ENCODE peak calls at places on chromosome 17, in five cellular contexts. P is heart right ventricle, N is epithelial cell of proximal tubule, M is sigmoid colon, H is neural crest cell. D is an unnamed sample.

GRCh38 chr17:2952174-2952845 is 111.1 kb downstream of the OR1D5 start:
- DNase-seq in N (no peak), M (peak), H (no peak), P (no peak), D (no peak)

GRCh38 chr17:6554871-6555330 is 1.5 kb downstream of the PITPNM3 start:
- DNase-seq in H (no peak), P (no peak), N (no peak), M (no peak), D (no peak)

GRCh38 chr17:47693667-47694017 is 319 bp upstream of the TBKBP1 start:
- DNase-seq in M (no peak), H (peak), N (no peak), P (no peak), D (no peak)

GRCh38 chr17:18166894-18167293 is 16.7 kb upstream of the ALKBH5 start:
- DNase-seq in M (no peak), P (no peak), N (no peak), H (no peak), D (no peak)

GRCh38 chr17:59154335-59154720 is 658 bp downstream of the SKA2 start:
- DNase-seq in P (peak), N (no peak), H (peak), M (peak), D (peak)

GRCh38 chr17:79188048-79188447 is 113.4 kb downstream of the ENGASE start:
- DNase-seq in P (no peak), H (peak), M (no peak), N (no peak), D (no peak)

GRCh38 chr17:79622776-79623175 is 11.9 kb upstream of the RBFOX3 start:
- DNase-seq in M (peak), N (no peak), P (peak), H (no peak), D (no peak)

GRCh38 chr17:39231587-39232551 is 6.1 kb upstream of the STAC2 start:
- DNase-seq in N (no peak), M (peak), P (peak), H (peak), D (no peak)

GRCh38 chr17:39014044-39014794 is 47.0 kb upstream of the FBXO47 start:
- DNase-seq in P (no peak), H (no peak), N (no peak), M (no peak), D (no peak)

GRCh38 chr17:46777943-46778915 is 40.3 kb downstream of the WNT3 start:
- DNase-seq in H (no peak), N (no peak), P (no peak), M (no peak), D (no peak)

GRCh38 chr17:75976175-75976848 is 2.7 kb downstream of the ACOX1 start:
- DNase-seq in H (no peak), P (no peak), N (no peak), M (no peak), D (no peak)

GRCh38 chr17:76088868-76089576 is 10.0 kb downstream of the ZACN start:
- DNase-seq in M (peak), P (no peak), H (no peak), N (no peak), D (no peak)

GRCh38 chr17:30554839-30555751 is 77.9 kb downstream of the GOSR1 start:
- DNase-seq in M (no peak), N (no peak), H (no peak), P (no peak), D (no peak)

GRCh38 chr17:73646409-73647305 is 2.4 kb upstream of the SDK2 start:
- DNase-seq in P (no peak), M (no peak), N (no peak), H (peak), D (no peak)

GRCh38 chr17:49390548-49391324 is 23.9 kb downstream of the PHB1 start:
- DNase-seq in M (no peak), H (no peak), N (no peak), P (no peak), D (peak)

GRCh38 chr17:68860941-68861340 is 94.3 kb downstream of the ABCA8 start:
- DNase-seq in P (no peak), H (no peak), N (no peak), M (no peak), D (no peak)

GRCh38 chr17:69434164-69434579 is 19.7 kb downstream of the MAP2K6 start:
- DNase-seq in M (no peak), N (peak), P (peak), H (no peak), D (no peak)

GRCh38 chr17:75531724-75532090 is 6.2 kb downstream of the LLGL2 start:
- DNase-seq in H (no peak), P (no peak), N (no peak), M (no peak), D (no peak)

GRCh38 chr17:63841350-63842172 is 924 bp downstream of the SMARCD2 start:
- DNase-seq in H (peak), N (no peak), P (peak), M (peak), D (peak)

GRCh38 chr17:6752068-6752909 is 3.6 kb upstream of the XAF1 start:
- DNase-seq in P (peak), H (no peak), N (peak), M (peak), D (no peak)

GRCh38 chr17:9266769-9267168 is 245.5 kb downstream of the NTN1 start:
- DNase-seq in P (no peak), H (no peak), M (no peak), N (no peak), D (no peak)

GRCh38 chr17:75720656-75721462 is at the start of gene ITGB4:
- DNase-seq in H (no peak), N (no peak), P (no peak), M (no peak), D (peak)

GRCh38 chr17:46020023-46020735 is 21.1 kb downstream of the STH start:
- DNase-seq in M (peak), P (no peak), N (no peak), H (no peak), D (no peak)

GRCh38 chr17:75778861-75779249 is 5.8 kb upstream of the UNK start:
- DNase-seq in H (no peak), P (no peak), N (no peak), M (no peak), D (no peak)

GRCh38 chr17:63275318-63275967 is 170.7 kb downstream of the CYB561 start:
- DNase-seq in M (no peak), H (no peak), N (peak), P (no peak), D (no peak)

GRCh38 chr17:49471769-49472168 is 23.3 kb upstream of the NGFR start:
- DNase-seq in N (no peak), H (no peak), M (no peak), P (no peak), D (no peak)

GRCh38 chr17:38674013-38674748 is 576 bp downstream of the EPOP start:
- DNase-seq in P (no peak), H (no peak), M (no peak), N (no peak), D (peak)

GRCh38 chr17:15123593-15124590 is 141.2 kb downstream of the PMP22 start:
- DNase-seq in H (no peak), P (no peak), M (no peak), N (no peak), D (no peak)

GRCh38 chr17:15121426-15121825 is 143.7 kb downstream of the PMP22 start:
- DNase-seq in P (no peak), M (no peak), H (no peak), N (no peak), D (no peak)

GRCh38 chr17:15122857-15123256 is 142.3 kb downstream of the PMP22 start:
- DNase-seq in H (no peak), N (no peak), P (no peak), M (no peak), D (no peak)

GRCh38 chr17:15124746-15125145 is 140.4 kb downstream of the PMP22 start:
- DNase-seq in M (no peak), N (no peak), H (no peak), P (no peak), D (no peak)

GRCh38 chr17:15119928-15120327 is 145.2 kb downstream of the PMP22 start:
- DNase-seq in H (no peak), N (no peak), M (no peak), P (no peak), D (no peak)
- TF ChIP-seq CTCF in H (no peak), N (no peak), M (no peak), P (no peak), D (no peak)

DNA sequence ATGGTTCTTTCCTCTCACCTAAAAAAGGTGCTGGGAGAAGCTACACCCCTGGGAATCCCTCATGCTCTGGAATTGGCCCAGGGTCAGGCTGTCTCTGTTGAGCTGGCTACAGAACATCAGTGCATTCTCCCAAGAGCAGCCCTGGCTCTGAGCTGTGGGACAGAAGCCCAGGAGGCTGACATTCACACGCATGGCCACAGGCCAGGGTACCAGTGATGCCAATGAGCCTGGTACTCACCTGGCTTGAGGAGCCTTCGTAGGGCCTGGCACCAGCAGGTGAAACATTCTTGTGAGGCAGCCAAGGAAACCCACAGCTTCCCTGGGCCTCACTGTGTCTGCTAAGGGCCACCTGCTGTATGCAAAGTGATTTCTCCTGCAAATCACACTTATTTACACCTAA is 121.7 kb upstream of the CCL2 start:
- DNase-seq in M (no peak), P (peak), N (no peak), H (no peak), D (no peak)
- TF ChIP-seq CTCF in M (no peak), P (no peak), N (no peak), H (no peak), D (no peak)

GRCh38 chr17:57735230-57735629 is 9.9 kb downstream of the CCDC182 start:
- DNase-seq in N (no peak), H (no peak), P (no peak), M (no peak), D (no peak)

GRCh38 chr17:57733085-57733484 is 12.0 kb downstream of the CCDC182 start:
- DNase-seq in M (no peak), N (no peak), H (no peak), P (no peak), D (no peak)

GRCh38 chr17:57732062-57732461 is 13.0 kb downstream of the CCDC182 start:
- DNase-seq in P (no peak), N (no peak), M (no peak), H (no peak), D (no peak)

GRCh38 chr17:57737450-57737849 is 7.6 kb downstream of the CCDC182 start:
- DNase-seq in H (no peak), N (no peak), M (no peak), P (no peak), D (no peak)

GRCh38 chr17:57735707-57736106 is 9.4 kb downstream of the CCDC182 start:
- DNase-seq in M (no peak), H (no peak), P (no peak), N (no peak), D (no peak)
- TF ChIP-seq CTCF in M (no peak), H (peak), P (peak), N (peak), D (peak)

GRCh38 chr17:40560592-40561293 is 4.5 kb downstream of the CCR7 start:
- DNase-seq in H (no peak), P (no peak), N (peak), M (no peak), D (peak)
- TF ChIP-seq CTCF in H (peak), P (no peak), N (no peak), M (no peak), D (no peak)

DNA sequence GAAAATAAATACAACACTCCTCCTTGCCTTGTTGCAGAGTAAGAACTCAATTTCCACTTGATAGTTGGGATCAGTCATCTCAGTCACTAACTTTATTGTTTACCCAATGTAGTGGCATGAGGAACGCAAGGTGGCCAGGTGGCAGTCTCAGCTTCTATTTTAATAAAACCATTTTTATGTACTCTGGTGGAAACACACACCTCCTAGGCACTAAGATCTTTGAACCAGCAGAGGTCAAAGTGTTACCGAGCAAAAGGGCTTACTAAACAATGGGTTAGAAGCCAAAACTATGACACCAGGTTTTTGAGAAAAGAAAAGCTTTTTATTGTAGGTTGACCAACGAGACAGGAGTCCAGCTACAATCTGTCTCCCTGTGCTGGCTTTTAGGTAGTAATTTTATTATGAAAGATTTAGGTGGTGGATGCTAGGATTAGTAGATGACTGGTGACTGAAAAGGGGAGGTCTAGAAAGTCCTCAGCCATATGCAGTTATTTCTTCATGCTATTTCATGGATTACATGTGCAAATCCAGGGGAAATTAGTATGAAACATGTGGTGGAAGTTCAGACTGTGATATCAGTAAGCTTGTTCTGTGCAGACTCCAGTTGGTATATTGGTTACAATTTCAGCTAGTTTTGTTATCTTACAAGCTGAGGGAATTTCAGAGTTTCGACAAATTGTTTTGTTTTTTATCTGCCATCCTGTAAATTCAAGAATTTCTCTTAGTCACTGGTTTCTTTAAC is 122.3 kb downstream of the PCTP start:
- DNase-seq in N (no peak), H (no peak), M (no peak), P (no peak), D (no peak)
- TF ChIP-seq CTCF in N (no peak), H (no peak), M (no peak), P (no peak), D (no peak)